ENCODE peak calls at places on chromosome 7, in ten cellular contexts. Q is hepatocyte; N is HCT116; O is uterus; T is CD4-positive, CD25-positive, alpha-beta regulatory T cell; R is cardiac muscle cell; P is fibroblast of lung; S is kidney epithelial cell; F is osteoblast; X is Caco-2. I is an unnamed sample.

GRCh38 chr7:35553498-35553897 is 141.4 kb downstream of the HERPUD2 start:
- DNase-seq in Q (no peak), N (no peak), O (no peak), T (no peak), R (peak; percentile 21), P (no peak), S (no peak), F (no peak), X (no peak), I (no peak)

GRCh38 chr7:85595639-85596268 is 408.9 kb upstream of the SEMA3D start:
- DNase-seq in Q (no peak), N (no peak), O (no peak), T (no peak), R (peak; percentile 11), P (peak; percentile 49), S (no peak), F (no peak), X (no peak), I (no peak)

GRCh38 chr7:112080974-112081373 is 125.2 kb downstream of the DOCK4 start:
- DNase-seq in Q (no peak), N (no peak), O (no peak), T (no peak), R (no peak), P (peak; percentile 55), S (peak; percentile 48), F (no peak), X (no peak), I (no peak)

GRCh38 chr7:18126274-18126673 is 98.6 kb upstream of the PRPS1L1 start:
- DNase-seq in Q (peak; percentile 11), N (no peak), O (no peak), T (no peak), R (no peak), P (no peak), S (no peak), F (no peak), X (no peak), I (no peak)

GRCh38 chr7:126690848-126691751 is 561.6 kb downstream of the GRM8 start:
- DNase-seq in Q (no peak), N (no peak), O (no peak), T (no peak), R (no peak), P (no peak), S (no peak), F (no peak), X (no peak), I (no peak)

GRCh38 chr7:111521660-111522059 is 40.6 kb downstream of the IMMP2L start:
- DNase-seq in Q (no peak), N (no peak), O (no peak), T (no peak), R (no peak), P (no peak), S (no peak), F (no peak), X (no peak), I (no peak)

GRCh38 chr7:115748123-115748738 is 282.3 kb downstream of the TFEC start:
- DNase-seq in Q (peak; percentile 17), N (peak; percentile 36), O (no peak), T (no peak), R (no peak), P (no peak), S (no peak), F (no peak), X (no peak), I (no peak)

GRCh38 chr7:81094952-81095351 is 176.1 kb upstream of the SEMA3C start:
- DNase-seq in Q (no peak), N (no peak), O (no peak), T (no peak), R (no peak), P (no peak), S (no peak), F (no peak), X (no peak), I (no peak)

GRCh38 chr7:38880035-38880434 is 29.0 kb downstream of the VPS41 start:
- DNase-seq in Q (no peak), N (no peak), O (no peak), T (no peak), R (no peak), P (no peak), S (no peak), F (no peak), X (no peak), I (no peak)

GRCh38 chr7:23239709-23240108 is 6.9 kb upstream of the GPNMB start:
- DNase-seq in Q (no peak), N (no peak), O (no peak), T (no peak), R (no peak), P (no peak), S (no peak), F (no peak), X (no peak), I (no peak)

GRCh38 chr7:117901089-117901797 is 28.0 kb upstream of the CTTNBP2 start:
- DNase-seq in Q (peak; percentile 72), N (no peak), O (no peak), T (no peak), R (no peak), P (no peak), S (no peak), F (no peak), X (no peak), I (no peak)

GRCh38 chr7:39465055-39465929 is 100.9 kb upstream of the YAE1 start:
- DNase-seq in Q (peak; percentile 80), N (peak; percentile 56), O (peak; percentile 28), T (no peak), R (peak; percentile 75), P (peak; percentile 66), S (peak; percentile 31), F (peak; percentile 62), X (peak; percentile 53), I (peak; percentile 68)

GRCh38 chr7:25376207-25376606 is 147.9 kb upstream of the NPVF start:
- DNase-seq in Q (no peak), N (no peak), O (no peak), T (no peak), R (no peak), P (no peak), S (no peak), F (no peak), X (no peak), I (no peak)

GRCh38 chr7:73341877-73342276 is 13.9 kb downstream of the FKBP6 start:
- DNase-seq in Q (peak; percentile 64), N (peak; percentile 37), O (no peak), T (no peak), R (no peak), P (peak; percentile 76), S (no peak), F (peak; percentile 96), X (no peak), I (no peak)

DNA sequence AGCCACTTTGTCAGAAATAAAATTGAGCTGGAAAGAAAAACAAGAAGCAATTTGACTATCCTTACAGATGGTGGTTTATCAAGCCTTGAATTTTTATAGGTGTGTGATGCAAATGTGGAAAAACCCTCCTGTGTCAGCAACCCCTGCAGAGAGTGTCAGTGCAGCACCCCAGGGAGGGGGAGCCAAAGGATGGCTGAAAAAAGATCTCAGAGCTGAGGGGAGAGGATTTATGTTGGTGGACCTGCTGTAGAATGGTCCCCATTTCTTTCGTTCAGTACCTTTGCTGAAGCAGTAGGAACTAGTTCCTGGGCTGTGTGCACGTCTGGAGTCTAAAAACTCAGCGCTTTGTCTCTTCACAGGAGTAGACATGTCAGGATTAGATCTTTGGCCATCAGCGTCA is 239.0 kb downstream of the PHTF2 start:
- DNase-seq in Q (no peak), N (no peak), O (no peak), T (no peak), R (no peak), P (no peak), S (no peak), F (no peak), X (no peak), I (no peak)
- H3K4me3 ChIP-seq in Q (no peak overlapping the region), N (no peak overlapping the region), O (no peak overlapping the region), T (no peak overlapping the region), R (no peak overlapping the region), P (no peak overlapping the region), S (no peak overlapping the region), F (no peak overlapping the region), X (no peak overlapping the region), I (no peak overlapping the region)

DNA sequence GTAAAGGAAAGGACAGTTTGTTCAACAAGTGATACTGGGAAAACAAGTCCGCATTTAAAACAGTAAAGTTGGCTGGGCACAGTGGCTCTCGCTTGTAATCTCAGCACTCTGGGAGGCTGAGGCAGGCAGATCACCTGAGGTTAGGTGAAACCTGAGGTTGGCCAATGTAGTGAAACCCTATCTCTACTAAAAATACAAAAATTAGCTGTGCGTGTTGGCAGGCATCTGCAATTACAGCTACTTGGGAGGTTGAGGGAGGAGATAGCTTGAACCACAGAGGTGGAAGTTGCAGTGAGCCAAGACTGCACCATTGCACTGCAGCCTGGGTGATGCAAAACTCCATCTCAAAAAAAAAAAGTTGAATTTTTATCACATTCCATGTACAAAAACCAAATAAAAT is 35.7 kb downstream of the ZNF92 start:
- DNase-seq in Q (no peak), N (no peak), O (no peak), T (no peak), R (no peak), P (no peak), S (no peak), F (no peak), X (no peak), I (no peak)
- H3K27me3 ChIP-seq in Q (no peaks in the 10 kb centered on the region), N (no peaks in the 10 kb centered on the region), O (no peaks in the 10 kb centered on the region), T (no peaks in the 10 kb centered on the region), R (no peaks in the 10 kb centered on the region), P (no peaks in the 10 kb centered on the region), S (no peaks in the 10 kb centered on the region), F (no peaks in the 10 kb centered on the region), X (no peaks in the 10 kb centered on the region), I (no peaks in the 10 kb centered on the region)

GRCh38 chr7:47937065-47937687 is 11.1 kb downstream of the PKD1L1 start:
- DNase-seq in Q (no peak), N (no peak), O (no peak), T (no peak), R (no peak), P (no peak), S (no peak), F (no peak), X (no peak), I (peak; percentile 64)
- H3K4me3 ChIP-seq in Q (no peak overlapping the region), N (no peak overlapping the region), O (no peak overlapping the region), T (no peak overlapping the region), R (no peak overlapping the region), P (no peak overlapping the region), S (no peak overlapping the region), F (no peak overlapping the region), X (no peak overlapping the region), I (no peak overlapping the region)

GRCh38 chr7:27466703-27467102 is 196.0 kb downstream of the HIBADH start:
- DNase-seq in Q (no peak), N (no peak), O (no peak), T (no peak), R (no peak), P (no peak), S (no peak), F (no peak), X (no peak), I (no peak)
- H3K27me3 ChIP-seq in Q (no peaks in the 10 kb centered on the region), N (no peaks in the 10 kb centered on the region), O (no peaks in the 10 kb centered on the region), T (no peaks in the 10 kb centered on the region), R (peaks cover 14% of the 10 kb centered on the region), P (no peaks in the 10 kb centered on the region), S (no peaks in the 10 kb centered on the region), F (peaks cover 8% of the 10 kb centered on the region), X (peaks cover 2% of the 10 kb centered on the region), I (no peaks in the 10 kb centered on the region)

I was measured in H7.